ENCODE peak calls at places on chromosomes 1 and 21, in four cellular contexts. F is K562, L is prostate gland, H is right lobe of liver. K is an unnamed sample.

GRCh38 chr21:37208056-37208705 is 59.0 kb downstream of the VPS26C start:
- DNase-seq in H (no peak), L (peak; percentile 51), F (peak; percentile 42), K (no peak)

GRCh38 chr1:95010158-95010557 is 62.6 kb downstream of the ALG14 start:
- DNase-seq in F (no peak), L (no peak), H (no peak), K (no peak)

GRCh38 chr1:74266001-74266400 is 30.8 kb downstream of the TNNI3K start:
- DNase-seq in H (no peak), L (no peak), F (no peak), K (no peak)

GRCh38 chr1:66475940-66476339 is 58.0 kb upstream of the SGIP1 start:
- DNase-seq in L (no peak), F (no peak), H (no peak), K (no peak)

GRCh38 chr1:6785318-6785712 is at the start of gene CAMTA1:
- DNase-seq in F (no peak), H (no peak), L (no peak), K (no peak)

GRCh38 chr1:169886422-169886821 is 7.3 kb downstream of the SCYL3 start:
- DNase-seq in L (no peak), F (no peak), H (no peak), K (no peak)

GRCh38 chr1:223712184-223712855 is at the start of gene CAPN2:
- DNase-seq in L (peak; percentile 78), F (peak; percentile 96), H (peak; percentile 85), K (no peak)

GRCh38 chr1:234979316-234980223 is 149.1 kb downstream of the TOMM20 start:
- DNase-seq in H (no peak), F (no peak), L (no peak), K (no peak)

GRCh38 chr21:15134711-15135110 is 69.9 kb upstream of the NRIP1 start:
- DNase-seq in F (no peak), L (no peak), H (no peak), K (no peak)

GRCh38 chr1:170765712-170766330 is 101.9 kb downstream of the PRRX1 start:
- DNase-seq in L (no peak), F (no peak), H (no peak), K (peak; percentile 21)

GRCh38 chr1:243254233-243254926 is 701 bp downstream of the CEP170 start:
- DNase-seq in H (peak; percentile 82), F (peak; percentile 66), L (peak; percentile 30), K (no peak)

GRCh38 chr1:77948841-77949424 is 29.9 kb downstream of the FUBP1 start:
- DNase-seq in H (no peak), F (peak; percentile 16), L (no peak), K (peak; percentile 3)
- TF ChIP-seq POLR2A in H (no peak), F (no peak), L (no peak), K (no peak)

DNA sequence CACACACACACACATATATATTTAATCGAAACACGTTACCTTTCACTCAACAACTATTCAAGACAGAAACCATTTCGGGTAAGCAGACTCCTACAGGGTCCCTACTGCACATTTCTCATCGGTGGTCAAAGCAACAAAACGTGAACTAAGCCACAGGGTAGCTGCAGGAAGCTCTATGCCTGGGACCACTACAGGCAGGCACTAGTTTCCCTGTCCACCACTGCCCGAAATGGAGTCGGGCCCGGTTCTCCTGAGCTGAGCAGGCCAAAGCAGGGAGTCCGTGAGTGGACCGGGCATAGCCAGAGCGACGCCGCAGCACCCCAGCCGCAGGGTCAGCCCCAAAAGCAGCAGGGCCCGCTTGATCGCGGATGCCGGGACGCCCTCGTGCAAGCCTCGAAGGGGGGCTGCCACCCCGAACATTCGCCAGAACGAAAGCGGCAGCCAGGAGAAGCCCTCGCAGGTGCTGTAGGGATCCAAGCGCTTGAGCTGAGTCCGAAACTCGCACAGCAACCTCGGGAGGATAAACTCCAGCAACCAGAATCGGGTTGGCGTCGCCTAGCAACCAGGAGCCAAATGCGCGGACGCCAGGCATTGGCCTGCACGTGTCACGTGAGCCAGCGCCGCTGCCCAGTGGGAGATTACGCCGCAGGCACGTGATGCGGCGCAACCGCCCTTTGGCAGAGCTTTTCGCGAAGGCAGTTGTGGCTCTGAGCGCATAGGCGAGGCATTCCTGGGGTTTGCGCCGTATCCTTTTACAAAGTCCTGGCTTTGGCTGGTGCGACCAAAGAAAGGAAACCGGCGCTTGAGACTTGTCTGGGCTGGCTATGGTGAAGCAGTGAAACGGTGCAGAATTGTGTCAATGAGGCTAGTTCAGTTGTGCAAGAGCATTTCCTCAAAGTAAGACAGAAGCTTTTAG is 13.9 kb upstream of the DDI2 start:
- DNase-seq in L (peak; percentile 98), H (peak; percentile 98), F (peak; percentile 81), K (no peak)
- TF ChIP-seq POLR2A in L (peak; percentile 86), H (peak; percentile 46), F (no peak), K (no peak)

GRCh38 chr1:225467193-225468020 is 39.6 kb upstream of the LBR start:
- DNase-seq in F (no peak), L (no peak), H (peak; percentile 73), K (no peak)
- TF ChIP-seq POLR2A in F (no peak), L (no peak), H (peak; percentile 50), K (no peak)

GRCh38 chr1:47181095-47181954 is 8.5 kb downstream of the PDZK1IP1 start:
- DNase-seq in L (no peak), H (no peak), F (peak; percentile 99), K (no peak)
- TF ChIP-seq POLR2A in L (no peak), H (no peak), F (no peak), K (no peak)

DNA sequence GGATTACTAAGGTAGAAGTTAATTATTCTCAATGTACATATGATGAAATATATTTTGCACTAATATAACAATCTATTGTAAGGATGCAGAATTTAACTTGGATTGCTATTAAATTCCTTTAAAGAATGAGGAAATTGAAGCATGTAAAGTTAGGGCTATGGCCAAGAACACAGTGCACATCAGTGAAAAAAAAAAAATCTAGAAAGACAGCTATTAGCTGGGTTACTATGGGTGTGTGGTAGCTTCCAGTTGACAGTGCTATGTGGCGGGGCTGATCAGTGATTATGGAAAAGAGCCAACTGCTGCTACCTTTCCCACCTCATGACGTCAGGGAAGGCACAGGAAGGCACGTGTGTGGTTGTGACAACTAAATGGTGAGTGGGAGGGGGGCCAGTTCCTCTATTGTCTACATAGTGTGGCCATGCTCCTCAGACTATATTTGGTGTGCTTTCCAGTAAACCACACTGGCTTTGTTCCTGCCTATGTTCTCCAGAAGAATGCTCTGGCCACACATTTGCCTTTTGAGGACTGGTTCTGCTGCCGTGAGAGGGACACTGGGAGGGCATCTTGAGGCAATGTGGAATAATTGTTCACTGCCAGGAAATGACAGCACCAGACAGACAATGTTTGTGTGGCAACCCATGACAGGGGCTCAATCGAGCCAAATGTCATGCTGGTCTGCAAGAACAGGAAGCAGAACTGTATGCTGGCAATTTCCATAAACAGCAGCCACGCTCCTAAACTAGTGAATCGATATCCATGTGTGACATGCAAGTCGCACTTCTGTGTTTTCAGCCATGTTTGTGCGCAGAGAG is 2.9 kb upstream of the SDE2 start:
- DNase-seq in L (peak; percentile 82), H (peak; percentile 60), F (peak; percentile 73), K (no peak)
- TF ChIP-seq POLR2A in L (no peak), H (no peak), F (no peak), K (no peak)

DNA sequence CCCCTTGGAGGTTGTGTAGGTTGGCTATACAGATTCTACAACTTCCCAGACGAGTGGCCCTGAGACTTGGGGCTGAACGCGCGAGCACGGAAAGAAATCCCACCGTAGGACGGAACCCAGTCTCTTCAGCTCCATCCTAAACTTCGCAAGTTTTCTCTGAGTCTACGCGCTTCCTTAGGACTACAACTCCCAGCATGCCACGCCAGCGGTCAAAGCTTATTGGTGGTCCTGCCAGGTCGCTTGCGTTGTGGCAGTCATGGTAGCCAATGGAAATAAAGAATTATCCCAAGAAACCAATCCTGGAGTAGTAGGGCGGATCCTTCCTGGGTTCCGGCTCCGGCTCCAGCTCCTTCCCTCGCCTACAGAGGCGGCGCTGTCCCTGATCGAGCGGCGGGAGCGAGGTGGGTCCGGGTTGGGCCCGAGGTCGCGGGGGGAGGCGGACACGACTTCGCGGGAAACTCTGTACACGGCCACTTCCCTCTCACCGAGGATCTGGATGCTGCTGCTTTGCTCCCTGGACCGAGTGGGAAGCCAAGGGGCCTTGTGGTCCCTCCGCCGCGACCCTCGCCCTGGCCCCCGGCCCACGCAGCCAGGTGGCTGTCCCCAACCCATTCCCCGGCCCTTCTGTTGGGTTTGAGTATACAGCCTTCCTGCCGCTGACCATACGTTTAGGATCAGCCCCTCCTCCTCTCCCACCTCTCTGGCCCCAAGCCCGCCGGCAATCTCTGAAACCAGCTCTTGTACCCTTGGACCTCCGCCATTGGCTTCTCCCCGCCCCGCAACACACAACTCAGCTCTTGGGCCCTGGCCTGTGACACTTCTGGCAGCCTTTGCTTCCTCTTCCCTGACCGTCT is at the start of gene ZNF691:
- DNase-seq in H (peak; percentile 95), L (peak; percentile 97), F (peak; percentile 98), K (peak; percentile 95)
- TF ChIP-seq POLR2A in H (peak; percentile 79), L (peak; percentile 42), F (peak; percentile 91), K (peak; percentile 67)

GRCh38 chr1:156751724-156752481 is 428 bp upstream of the HDGF start:
- DNase-seq in F (peak; percentile 92), H (peak; percentile 99), L (peak; percentile 97), K (peak; percentile 90)
- TF ChIP-seq POLR2A in F (peak; percentile 64), H (peak; percentile 40), L (no peak), K (peak; percentile 49)

K was measured in HCT116.